ENCODE peak calls at places on chromosomes 2 and 18, in five cellular contexts. One of them, this sample, is unnamed.

GRCh38 chr18:58541789-58542425 is 87.0 kb downstream of the ALPK2 start:
- DNase-seq in suprapubic skin: no peak
- DNase-seq in esophagus squamous epithelium: no peak
- DNase-seq in lung: peak; percentile 57
- DNase-seq in epithelial cell of proximal tubule: peak; percentile 99
- DNase-seq in this sample: no peak

GRCh38 chr2:172200495-172201085 is 97.9 kb upstream of the DLX2 start:
- DNase-seq in lung: no peak
- DNase-seq in suprapubic skin: no peak
- DNase-seq in epithelial cell of proximal tubule: no peak
- DNase-seq in esophagus squamous epithelium: no peak
- DNase-seq in this sample: peak; percentile 13

GRCh38 chr2:71602115-71602495 is 148.7 kb downstream of the DYSF start:
- DNase-seq in epithelial cell of proximal tubule: no peak
- DNase-seq in esophagus squamous epithelium: no peak
- DNase-seq in suprapubic skin: peak; percentile 50
- DNase-seq in lung: no peak
- DNase-seq in this sample: no peak

GRCh38 chr2:230986520-230987136 is 9.3 kb upstream of the SPATA3 start:
- DNase-seq in lung: no peak
- DNase-seq in suprapubic skin: peak; percentile 58
- DNase-seq in esophagus squamous epithelium: no peak
- DNase-seq in epithelial cell of proximal tubule: no peak
- DNase-seq in this sample: no peak

GRCh38 chr2:191666241-191666640 is 11.7 kb upstream of the NABP1 start:
- DNase-seq in esophagus squamous epithelium: no peak
- DNase-seq in epithelial cell of proximal tubule: no peak
- DNase-seq in suprapubic skin: no peak
- DNase-seq in lung: no peak
- DNase-seq in this sample: no peak

GRCh38 chr18:71304856-71305255 is 1016.0 kb downstream of the SOCS6 start:
- DNase-seq in esophagus squamous epithelium: no peak
- DNase-seq in lung: no peak
- DNase-seq in epithelial cell of proximal tubule: no peak
- DNase-seq in suprapubic skin: no peak
- DNase-seq in this sample: no peak

GRCh38 chr2:11808016-11808400 is 61.6 kb downstream of the LPIN1 start:
- DNase-seq in esophagus squamous epithelium: no peak
- DNase-seq in suprapubic skin: no peak
- DNase-seq in epithelial cell of proximal tubule: no peak
- DNase-seq in lung: no peak
- DNase-seq in this sample: no peak

GRCh38 chr2:212530991-212531390 is 7.6 kb downstream of the ERBB4 start:
- DNase-seq in suprapubic skin: no peak
- DNase-seq in epithelial cell of proximal tubule: no peak
- DNase-seq in lung: no peak
- DNase-seq in esophagus squamous epithelium: no peak
- DNase-seq in this sample: no peak

GRCh38 chr2:193502363-193503035 is 1307.8 kb upstream of the TMEFF2 start:
- DNase-seq in lung: no peak
- DNase-seq in esophagus squamous epithelium: no peak
- DNase-seq in epithelial cell of proximal tubule: no peak
- DNase-seq in suprapubic skin: no peak
- DNase-seq in this sample: no peak

GRCh38 chr2:221465776-221466175 is 106.3 kb downstream of the EPHA4 start:
- DNase-seq in suprapubic skin: no peak
- DNase-seq in lung: no peak
- DNase-seq in esophagus squamous epithelium: no peak
- DNase-seq in epithelial cell of proximal tubule: no peak
- DNase-seq in this sample: no peak

GRCh38 chr2:42998721-42999120 is 206.3 kb upstream of the HAAO start:
- DNase-seq in suprapubic skin: peak; percentile 54
- DNase-seq in epithelial cell of proximal tubule: no peak
- DNase-seq in esophagus squamous epithelium: no peak
- DNase-seq in lung: no peak
- DNase-seq in this sample: no peak

GRCh38 chr18:11976463-11976862 is 4.8 kb upstream of the IMPA2 start:
- DNase-seq in lung: no peak
- DNase-seq in epithelial cell of proximal tubule: no peak
- DNase-seq in esophagus squamous epithelium: no peak
- DNase-seq in suprapubic skin: no peak
- DNase-seq in this sample: no peak

GRCh38 chr2:9308186-9308955 is 101.8 kb downstream of the ASAP2 start:
- DNase-seq in epithelial cell of proximal tubule: no peak
- DNase-seq in lung: no peak
- DNase-seq in esophagus squamous epithelium: no peak
- DNase-seq in suprapubic skin: no peak
- DNase-seq in this sample: no peak

GRCh38 chr2:217563081-217563480 is 439.7 kb downstream of the TNS1 start:
- DNase-seq in esophagus squamous epithelium: no peak
- DNase-seq in lung: no peak
- DNase-seq in suprapubic skin: no peak
- DNase-seq in epithelial cell of proximal tubule: no peak
- DNase-seq in this sample: no peak

GRCh38 chr2:8580316-8581047 is 101.4 kb upstream of the ID2 start:
- DNase-seq in esophagus squamous epithelium: no peak
- DNase-seq in lung: no peak
- DNase-seq in suprapubic skin: peak; percentile 69
- DNase-seq in epithelial cell of proximal tubule: no peak
- DNase-seq in this sample: no peak

GRCh38 chr18:51135361-51135760 is 62.1 kb downstream of the MEX3C start:
- DNase-seq in epithelial cell of proximal tubule: no peak
- DNase-seq in lung: no peak
- DNase-seq in esophagus squamous epithelium: no peak
- DNase-seq in suprapubic skin: no peak
- DNase-seq in this sample: no peak

GRCh38 chr2:191230174-191230573 is 15.0 kb upstream of the MYO1B start:
- DNase-seq in lung: no peak
- DNase-seq in esophagus squamous epithelium: no peak
- DNase-seq in epithelial cell of proximal tubule: peak; percentile 89
- DNase-seq in suprapubic skin: no peak
- DNase-seq in this sample: no peak

GRCh38 chr2:74387346-74387745 is 7.2 kb upstream of the DCTN1 start:
- DNase-seq in epithelial cell of proximal tubule: no peak
- DNase-seq in suprapubic skin: no peak
- DNase-seq in lung: no peak
- DNase-seq in esophagus squamous epithelium: no peak
- DNase-seq in this sample: no peak

GRCh38 chr2:10520154-10520553 is 72.0 kb upstream of the ODC1 start:
- DNase-seq in epithelial cell of proximal tubule: no peak
- DNase-seq in suprapubic skin: no peak
- DNase-seq in esophagus squamous epithelium: no peak
- DNase-seq in lung: no peak
- DNase-seq in this sample: no peak

GRCh38 chr2:101710036-101710689 is 12.7 kb downstream of the MAP4K4 start:
- DNase-seq in epithelial cell of proximal tubule: no peak
- DNase-seq in suprapubic skin: no peak
- DNase-seq in lung: no peak
- DNase-seq in esophagus squamous epithelium: no peak
- DNase-seq in this sample: no peak

GRCh38 chr18:61765097-61765496 is 127.7 kb downstream of the RNF152 start:
- DNase-seq in epithelial cell of proximal tubule: peak; percentile 12
- DNase-seq in esophagus squamous epithelium: no peak
- DNase-seq in lung: no peak
- DNase-seq in suprapubic skin: no peak
- DNase-seq in this sample: no peak

GRCh38 chr2:186913870-186914269 is 64.9 kb upstream of the ZSWIM2 start:
- DNase-seq in suprapubic skin: no peak
- DNase-seq in lung: no peak
- DNase-seq in epithelial cell of proximal tubule: no peak
- DNase-seq in esophagus squamous epithelium: no peak
- DNase-seq in this sample: no peak

GRCh38 chr2:196356332-196356731 is 185.0 kb upstream of the STK17B start:
- DNase-seq in epithelial cell of proximal tubule: no peak
- DNase-seq in lung: no peak
- DNase-seq in suprapubic skin: no peak
- DNase-seq in esophagus squamous epithelium: no peak
- DNase-seq in this sample: no peak

GRCh38 chr2:179195146-179195545 is 69.5 kb downstream of the SESTD1 start:
- DNase-seq in esophagus squamous epithelium: no peak
- DNase-seq in epithelial cell of proximal tubule: no peak
- DNase-seq in lung: no peak
- DNase-seq in suprapubic skin: no peak
- DNase-seq in this sample: no peak

GRCh38 chr18:75977069-75977468 is 518.0 kb downstream of the ZNF516 start:
- DNase-seq in epithelial cell of proximal tubule: no peak
- DNase-seq in lung: no peak
- DNase-seq in esophagus squamous epithelium: no peak
- DNase-seq in suprapubic skin: no peak
- DNase-seq in this sample: no peak

GRCh38 chr2:46390901-46391395 is 88.4 kb upstream of the TMEM247 start:
- DNase-seq in esophagus squamous epithelium: no peak
- DNase-seq in lung: no peak
- DNase-seq in epithelial cell of proximal tubule: no peak
- DNase-seq in suprapubic skin: no peak
- DNase-seq in this sample: no peak

GRCh38 chr2:53811601-53812000 is 24.8 kb downstream of the ERLEC1 start:
- DNase-seq in suprapubic skin: no peak
- DNase-seq in esophagus squamous epithelium: no peak
- DNase-seq in lung: no peak
- DNase-seq in epithelial cell of proximal tubule: no peak
- DNase-seq in this sample: no peak

GRCh38 chr2:6412533-6413085 is 453.1 kb downstream of the CMPK2 start:
- DNase-seq in esophagus squamous epithelium: no peak
- DNase-seq in lung: no peak
- DNase-seq in suprapubic skin: no peak
- DNase-seq in epithelial cell of proximal tubule: peak; percentile 4
- DNase-seq in this sample: no peak

GRCh38 chr2:27996156-27996920 is 105.8 kb downstream of the BABAM2 start:
- DNase-seq in suprapubic skin: no peak
- DNase-seq in epithelial cell of proximal tubule: no peak
- DNase-seq in esophagus squamous epithelium: no peak
- DNase-seq in lung: no peak
- DNase-seq in this sample: no peak

GRCh38 chr2:43323810-43324588 is 97.6 kb upstream of the ZFP36L2 start:
- DNase-seq in suprapubic skin: peak; percentile 89
- DNase-seq in lung: no peak
- DNase-seq in epithelial cell of proximal tubule: no peak
- DNase-seq in esophagus squamous epithelium: no peak
- DNase-seq in this sample: no peak

GRCh38 chr2:144137705-144138428 is 382.1 kb downstream of the ZEB2 start:
- DNase-seq in suprapubic skin: no peak
- DNase-seq in epithelial cell of proximal tubule: no peak
- DNase-seq in lung: no peak
- DNase-seq in esophagus squamous epithelium: no peak
- DNase-seq in this sample: no peak

DNA sequence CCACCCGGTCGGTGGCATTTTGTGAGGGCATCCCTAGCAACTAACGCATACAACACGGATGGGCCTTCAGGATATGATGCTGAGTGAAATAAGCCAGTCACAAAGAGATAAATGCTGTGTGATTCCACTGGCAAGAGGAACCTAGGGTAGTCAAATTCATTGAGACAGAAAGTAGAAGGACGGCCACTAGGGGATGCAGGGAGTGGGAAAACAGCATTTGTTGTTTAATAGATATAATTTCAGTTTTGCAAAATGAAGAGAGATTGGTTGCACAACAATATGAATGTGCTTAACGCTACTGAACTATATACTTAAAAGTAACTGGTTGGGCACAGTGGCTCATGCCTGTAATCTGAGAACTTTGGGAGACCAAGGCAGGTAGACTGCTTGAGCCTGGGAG is 112.9 kb downstream of the AFF3 start:
- DNase-seq in esophagus squamous epithelium: no peak
- DNase-seq in lung: no peak
- DNase-seq in suprapubic skin: no peak
- DNase-seq in epithelial cell of proximal tubule: no peak
- DNase-seq in this sample: no peak
- TF ChIP-seq CTCF in esophagus squamous epithelium: no peak
- TF ChIP-seq CTCF in lung: no peak
- TF ChIP-seq CTCF in suprapubic skin: no peak
- TF ChIP-seq CTCF in epithelial cell of proximal tubule: peak; percentile 33
- TF ChIP-seq CTCF in this sample: no peak

GRCh38 chr2:64019083-64019974 is at the start of gene VPS54:
- DNase-seq in suprapubic skin: peak; percentile 82
- DNase-seq in lung: peak; percentile 48
- DNase-seq in epithelial cell of proximal tubule: no peak
- DNase-seq in esophagus squamous epithelium: no peak
- DNase-seq in this sample: peak; percentile 86
- TF ChIP-seq CTCF in suprapubic skin: no peak
- TF ChIP-seq CTCF in lung: no peak
- TF ChIP-seq CTCF in epithelial cell of proximal tubule: no peak
- TF ChIP-seq CTCF in esophagus squamous epithelium: peak; percentile 11
- TF ChIP-seq CTCF in this sample: no peak

DNA sequence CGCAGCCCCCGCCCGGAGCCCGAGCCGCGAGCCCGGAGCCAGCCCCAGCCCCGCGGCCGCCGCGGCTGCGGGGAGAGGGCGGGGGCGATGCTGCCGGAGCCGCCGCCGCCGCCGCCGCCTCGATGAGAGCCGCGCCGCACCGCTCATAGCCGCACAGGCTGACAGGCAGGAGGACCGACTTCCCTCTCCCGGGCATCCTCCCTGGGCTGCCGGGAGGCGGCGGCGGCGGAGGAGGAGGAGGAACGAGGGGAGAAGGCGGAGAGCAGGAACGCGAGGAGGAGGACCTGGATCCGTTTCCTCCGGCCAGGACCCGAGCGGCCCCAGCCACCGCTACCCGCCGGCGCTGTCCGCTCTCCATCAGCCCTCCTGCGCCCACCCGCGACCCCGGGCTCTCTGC is 370 bp downstream of the KLHL29 start:
- DNase-seq in lung: no peak
- DNase-seq in epithelial cell of proximal tubule: no peak
- DNase-seq in esophagus squamous epithelium: no peak
- DNase-seq in suprapubic skin: no peak
- DNase-seq in this sample: no peak
- TF ChIP-seq CTCF in lung: no peak
- TF ChIP-seq CTCF in epithelial cell of proximal tubule: no peak
- TF ChIP-seq CTCF in esophagus squamous epithelium: no peak
- TF ChIP-seq CTCF in suprapubic skin: no peak
- TF ChIP-seq CTCF in this sample: no peak

GRCh38 chr2:23760746-23761145 is 166.2 kb downstream of the ATAD2B start:
- DNase-seq in esophagus squamous epithelium: no peak
- DNase-seq in epithelial cell of proximal tubule: peak; percentile 16
- DNase-seq in suprapubic skin: no peak
- DNase-seq in lung: no peak
- DNase-seq in this sample: peak; percentile 4
- TF ChIP-seq CTCF in esophagus squamous epithelium: no peak
- TF ChIP-seq CTCF in epithelial cell of proximal tubule: peak; percentile 36
- TF ChIP-seq CTCF in suprapubic skin: no peak
- TF ChIP-seq CTCF in lung: no peak
- TF ChIP-seq CTCF in this sample: peak; percentile 14

This sample was measured in Caco-2.